ENCODE peak calls at places on chromosomes 4 and X, in five cellular contexts. One of them, this sample, is unnamed.

GRCh38 chr4:104015680-104016079 is 295.9 kb upstream of the TACR3 start:
- DNase-seq in mesendoderm: peak; percentile 47
- DNase-seq in neural crest cell: no peak
- DNase-seq in DMS 273 treated with DMSO at 0.1 percent for 48 hours: no peak
- DNase-seq in memory B cell: no peak
- DNase-seq in this sample: no peak

GRCh38 chr4:8453957-8454356 is 13.4 kb downstream of the TRMT44 start:
- DNase-seq in neural crest cell: no peak
- DNase-seq in DMS 273 treated with DMSO at 0.1 percent for 48 hours: no peak
- DNase-seq in mesendoderm: no peak
- DNase-seq in memory B cell: no peak
- DNase-seq in this sample: no peak

GRCh38 chr4:118954246-118954645 is 65.6 kb downstream of the SYNPO2 start:
- DNase-seq in memory B cell: no peak
- DNase-seq in neural crest cell: no peak
- DNase-seq in mesendoderm: no peak
- DNase-seq in DMS 273 treated with DMSO at 0.1 percent for 48 hours: no peak
- DNase-seq in this sample: no peak

GRCh38 chrX:10098235-10098819 is 58.4 kb upstream of the CLCN4 start:
- DNase-seq in neural crest cell: no peak
- DNase-seq in memory B cell: no peak
- DNase-seq in DMS 273 treated with DMSO at 0.1 percent for 48 hours: no peak
- DNase-seq in mesendoderm: no peak
- DNase-seq in this sample: no peak

GRCh38 chr4:168859888-168860694 is 150.0 kb downstream of the CBR4 start:
- DNase-seq in memory B cell: no peak
- DNase-seq in mesendoderm: no peak
- DNase-seq in DMS 273 treated with DMSO at 0.1 percent for 48 hours: no peak
- DNase-seq in neural crest cell: no peak
- DNase-seq in this sample: no peak

GRCh38 chrX:110159235-110159634 is 156.3 kb downstream of the TMEM164 start:
- DNase-seq in DMS 273 treated with DMSO at 0.1 percent for 48 hours: no peak
- DNase-seq in memory B cell: no peak
- DNase-seq in neural crest cell: no peak
- DNase-seq in mesendoderm: no peak
- DNase-seq in this sample: no peak

GRCh38 chr4:78749972-78750727 is 26.0 kb upstream of the BMP2K start:
- DNase-seq in memory B cell: no peak
- DNase-seq in neural crest cell: no peak
- DNase-seq in DMS 273 treated with DMSO at 0.1 percent for 48 hours: no peak
- DNase-seq in mesendoderm: no peak
- DNase-seq in this sample: no peak

GRCh38 chr4:184815046-184815877 is 10.5 kb downstream of the ACSL1 start:
- DNase-seq in memory B cell: peak; percentile 18
- DNase-seq in mesendoderm: peak; percentile 42
- DNase-seq in neural crest cell: no peak
- DNase-seq in DMS 273 treated with DMSO at 0.1 percent for 48 hours: peak; percentile 75
- DNase-seq in this sample: peak; percentile 75

GRCh38 chr4:2954358-2955185 is 8.6 kb downstream of the NOP14 start:
- DNase-seq in memory B cell: peak; percentile 39
- DNase-seq in DMS 273 treated with DMSO at 0.1 percent for 48 hours: no peak
- DNase-seq in mesendoderm: peak; percentile 76
- DNase-seq in neural crest cell: no peak
- DNase-seq in this sample: no peak

GRCh38 chrX:119410027-119410819 is 11.1 kb downstream of the SLC25A43 start:
- DNase-seq in neural crest cell: no peak
- DNase-seq in memory B cell: no peak
- DNase-seq in DMS 273 treated with DMSO at 0.1 percent for 48 hours: no peak
- DNase-seq in mesendoderm: peak; percentile 38
- DNase-seq in this sample: no peak

GRCh38 chr4:24322517-24322916 is 261.8 kb downstream of the DHX15 start:
- DNase-seq in memory B cell: no peak
- DNase-seq in DMS 273 treated with DMSO at 0.1 percent for 48 hours: no peak
- DNase-seq in mesendoderm: peak; percentile 67
- DNase-seq in neural crest cell: no peak
- DNase-seq in this sample: no peak

GRCh38 chr4:60461551-60461950 is 738.6 kb upstream of the ADGRL3 start:
- DNase-seq in DMS 273 treated with DMSO at 0.1 percent for 48 hours: no peak
- DNase-seq in memory B cell: no peak
- DNase-seq in mesendoderm: no peak
- DNase-seq in neural crest cell: no peak
- DNase-seq in this sample: no peak

GRCh38 chr4:100926039-100926717 is 408.4 kb upstream of the EMCN start:
- DNase-seq in memory B cell: no peak
- DNase-seq in neural crest cell: no peak
- DNase-seq in DMS 273 treated with DMSO at 0.1 percent for 48 hours: no peak
- DNase-seq in mesendoderm: no peak
- DNase-seq in this sample: no peak

GRCh38 chrX:68826113-68826980 is 2.5 kb upstream of the EFNB1 start:
- DNase-seq in memory B cell: no peak
- DNase-seq in neural crest cell: no peak
- DNase-seq in DMS 273 treated with DMSO at 0.1 percent for 48 hours: no peak
- DNase-seq in mesendoderm: no peak
- DNase-seq in this sample: no peak

GRCh38 chr4:872241-872981 is 46.5 kb upstream of the CPLX1 start:
- DNase-seq in mesendoderm: no peak
- DNase-seq in DMS 273 treated with DMSO at 0.1 percent for 48 hours: no peak
- DNase-seq in memory B cell: no peak
- DNase-seq in neural crest cell: no peak
- DNase-seq in this sample: no peak

GRCh38 chrX:55702611-55703010 is 14.9 kb upstream of the RRAGB start:
- DNase-seq in neural crest cell: no peak
- DNase-seq in DMS 273 treated with DMSO at 0.1 percent for 48 hours: no peak
- DNase-seq in mesendoderm: no peak
- DNase-seq in memory B cell: no peak
- DNase-seq in this sample: no peak

GRCh38 chr4:100008048-100008447 is 58.0 kb upstream of the H2AZ1 start:
- DNase-seq in memory B cell: no peak
- DNase-seq in neural crest cell: no peak
- DNase-seq in mesendoderm: no peak
- DNase-seq in DMS 273 treated with DMSO at 0.1 percent for 48 hours: no peak
- DNase-seq in this sample: no peak

GRCh38 chr4:184824776-184825393 is 883 bp downstream of the ACSL1 start:
- DNase-seq in DMS 273 treated with DMSO at 0.1 percent for 48 hours: no peak
- DNase-seq in memory B cell: no peak
- DNase-seq in mesendoderm: no peak
- DNase-seq in neural crest cell: peak; percentile 8
- DNase-seq in this sample: peak; percentile 29

GRCh38 chr4:16122225-16122624 is 38.4 kb upstream of the PROM1 start:
- DNase-seq in memory B cell: no peak
- DNase-seq in neural crest cell: no peak
- DNase-seq in DMS 273 treated with DMSO at 0.1 percent for 48 hours: no peak
- DNase-seq in mesendoderm: no peak
- DNase-seq in this sample: no peak

GRCh38 chr4:36168127-36168898 is 76.0 kb downstream of the ARAP2 start:
- DNase-seq in memory B cell: no peak
- DNase-seq in mesendoderm: no peak
- DNase-seq in DMS 273 treated with DMSO at 0.1 percent for 48 hours: no peak
- DNase-seq in neural crest cell: no peak
- DNase-seq in this sample: no peak

GRCh38 chr4:153623491-153623890 is 60.6 kb upstream of the TLR2 start:
- DNase-seq in mesendoderm: no peak
- DNase-seq in DMS 273 treated with DMSO at 0.1 percent for 48 hours: no peak
- DNase-seq in memory B cell: no peak
- DNase-seq in neural crest cell: no peak
- DNase-seq in this sample: no peak

This sample was measured in adrenal gland.